ENCODE peak calls at places on chromosomes 16 and 17, in four cellular contexts. M is cardiac fibroblast, Z is EL, V is nephron progenitor cell. R is an unnamed sample.

GRCh38 chr17:81885869-81886548 is 5.4 kb downstream of the ALYREF start:
- DNase-seq in M (peak; percentile 32), V (no peak), Z (peak; percentile 80), R (no peak)

GRCh38 chr17:41100081-41100480 is 1.9 kb downstream of the KRTAP4-16 start:
- DNase-seq in Z (no peak), V (no peak), M (no peak), R (no peak)

GRCh38 chr16:11586856-11587642 is at the start of gene LITAF:
- DNase-seq in M (peak; percentile 36), Z (peak; percentile 72), V (peak; percentile 70), R (peak; percentile 47)

GRCh38 chr16:26959416-26960009 is 107.2 kb upstream of the C16orf82 start:
- DNase-seq in V (no peak), Z (no peak), M (no peak), R (no peak)

GRCh38 chr17:33940769-33941168 is 314.3 kb upstream of the CCL2 start:
- DNase-seq in Z (no peak), V (no peak), M (no peak), R (no peak)

GRCh38 chr17:8125947-8126305 is 2.0 kb upstream of the HES7 start:
- DNase-seq in M (peak; percentile 33), Z (peak; percentile 50), V (peak; percentile 61), R (no peak)

GRCh38 chr17:74848656-74849399 is 10.9 kb downstream of the GRIN2C start:
- DNase-seq in M (no peak), Z (no peak), V (no peak), R (no peak)

GRCh38 chr17:44308320-44308818 is at the start of gene RUNDC3A:
- DNase-seq in V (peak; percentile 99), M (peak; percentile 64), Z (peak; percentile 74), R (peak; percentile 96)

GRCh38 chr16:12145918-12146317 is 169.4 kb downstream of the SNX29 start:
- DNase-seq in Z (no peak), M (no peak), V (no peak), R (no peak)

GRCh38 chr17:58309918-58310259 is 18.7 kb downstream of the TSPOAP1 start:
- DNase-seq in M (no peak), V (no peak), Z (no peak), R (no peak)

GRCh38 chr17:63932008-63932561 is at the start of gene CD79B:
- DNase-seq in Z (no peak), M (no peak), V (no peak), R (no peak)

GRCh38 chr17:78110363-78111011 is 18.1 kb downstream of the TMC6 start:
- DNase-seq in V (no peak), M (no peak), Z (no peak), R (no peak)

GRCh38 chr16:2856061-2856670 is 1.8 kb downstream of the PRSS22 start:
- DNase-seq in V (peak; percentile 44), Z (no peak), M (no peak), R (no peak)

GRCh38 chr17:18257268-18257681 is 1.3 kb downstream of the FLII start:
- DNase-seq in V (no peak), Z (peak; percentile 46), M (no peak), R (no peak)

GRCh38 chr16:71424626-71425025 is 17.2 kb downstream of the TLE7 start:
- DNase-seq in M (no peak), V (no peak), Z (no peak), R (no peak)

GRCh38 chr16:66342294-66342900 is 24.1 kb upstream of the CDH5 start:
- DNase-seq in M (peak; percentile 31), V (peak; percentile 80), Z (peak; percentile 16), R (peak; percentile 83)

GRCh38 chr17:7864995-7865650 is 7.3 kb downstream of the CYB5D1 start:
- DNase-seq in Z (no peak), V (no peak), M (no peak), R (no peak)

GRCh38 chr16:64629622-64630021 is 492.2 kb downstream of the CDH11 start:
- DNase-seq in Z (peak; percentile 45), M (peak; percentile 63), V (no peak), R (no peak)

GRCh38 chr17:75366432-75366831 is 39.0 kb downstream of the GRB2 start:
- DNase-seq in V (no peak), Z (no peak), M (no peak), R (no peak)

GRCh38 chr17:57490446-57490845 is 234.1 kb downstream of the MSI2 start:
- DNase-seq in M (no peak), Z (no peak), V (no peak), R (no peak)

GRCh38 chr16:84029297-84030096 is 13.1 kb downstream of the SLC38A8 start:
- DNase-seq in Z (no peak), V (no peak), M (no peak), R (no peak)

GRCh38 chr16:47492428-47493357 is 31.6 kb downstream of the PHKB start:
- DNase-seq in M (peak; percentile 93), Z (no peak), V (no peak), R (no peak)

GRCh38 chr16:80655751-80656150 is 115.0 kb downstream of the DYNLRB2 start:
- DNase-seq in Z (no peak), M (no peak), V (no peak), R (no peak)

GRCh38 chr17:48502901-48503300 is 27.9 kb downstream of the HOXB1 start:
- DNase-seq in Z (no peak), M (no peak), V (no peak), R (no peak)

GRCh38 chr17:32555611-32556310 is 69.0 kb downstream of the CDK5R1 start:
- DNase-seq in V (no peak), M (no peak), Z (no peak), R (no peak)

GRCh38 chr17:68184816-68185436 is 62.9 kb upstream of the AMZ2 start:
- DNase-seq in Z (no peak), M (no peak), V (no peak), R (no peak)

GRCh38 chr16:50499254-50499653 is 48.9 kb upstream of the NKD1 start:
- DNase-seq in M (no peak), V (no peak), Z (no peak), R (no peak)

GRCh38 chr17:28818705-28819295 is 23.8 kb downstream of the FAM222B start:
- DNase-seq in Z (no peak), V (no peak), M (no peak), R (no peak)

GRCh38 chr17:3907483-3908216 is 8.6 kb downstream of the P2RX1 start:
- DNase-seq in M (no peak), V (no peak), Z (no peak), R (no peak)

GRCh38 chr17:10337976-10338375 is 34.8 kb downstream of the MYH13 start:
- DNase-seq in M (peak; percentile 42), Z (peak; percentile 65), V (no peak), R (no peak)

GRCh38 chr16:81928975-81929374 is 82.3 kb downstream of the SDR42E1 start:
- DNase-seq in M (no peak), V (no peak), Z (no peak), R (no peak)

GRCh38 chr16:46859719-46860152 is 24.4 kb upstream of the GPT2 start:
- DNase-seq in Z (peak; percentile 91), V (no peak), M (peak; percentile 95), R (no peak)

R was measured in endothelial cell.